ENCODE peak calls at places on chromosome 19, in four cellular contexts. T is fibroblast of the aortic adventitia, L is astrocyte of the spinal cord, M is tibial nerve. Q is an unnamed sample.

GRCh38 chr19:55626350-55626749 is 2.0 kb upstream of the ZNF784 start:
- DNase-seq in L (no peak), T (no peak), M (no peak), Q (no peak)

GRCh38 chr19:55080121-55080914 is 4.6 kb downstream of the EPS8L1 start:
- DNase-seq in L (peak), M (no peak), T (peak), Q (no peak)

GRCh38 chr19:5001547-5002131 is 32.7 kb downstream of the KDM4B start:
- DNase-seq in T (peak), M (no peak), L (peak), Q (no peak)

GRCh38 chr19:18060472-18060871 is 26.3 kb downstream of the IL12RB1 start:
- DNase-seq in T (no peak), M (no peak), L (no peak), Q (no peak)

GRCh38 chr19:27746691-27747380 is 1466.1 kb downstream of the UQCRFS1 start:
- DNase-seq in T (peak), L (no peak), M (no peak), Q (no peak)

GRCh38 chr19:40596608-40597328 is 4.4 kb upstream of the LTBP4 start:
- DNase-seq in L (peak), T (peak), M (no peak), Q (no peak)

GRCh38 chr19:1467512-1468273 is 11.3 kb downstream of the C19orf25 start:
- DNase-seq in L (no peak), M (no peak), T (no peak), Q (no peak)

GRCh38 chr19:38251564-38252051 is 4.6 kb downstream of the PPP1R14A start:
- DNase-seq in L (no peak), M (no peak), T (no peak), Q (no peak)

GRCh38 chr19:21705393-21705792 is 62.0 kb downstream of the ZNF100 start:
- DNase-seq in T (no peak), M (no peak), L (no peak), Q (no peak)

GRCh38 chr19:28883241-28883693 is 329.7 kb downstream of the UQCRFS1 start:
- DNase-seq in M (no peak), T (peak), L (no peak), Q (peak)

GRCh38 chr19:6833166-6833790 is 54.1 kb upstream of the ADGRE1 start:
- DNase-seq in L (no peak), M (no peak), T (no peak), Q (no peak)

GRCh38 chr19:366951-367350 is 22.4 kb upstream of the MIER2 start:
- DNase-seq in M (no peak), T (no peak), L (no peak), Q (no peak)

GRCh38 chr19:41997121-41997850 is 3.3 kb upstream of the ATP1A3 start:
- DNase-seq in L (peak), T (peak), M (no peak), Q (no peak)

GRCh38 chr19:13082192-13083007 is 20.3 kb downstream of the LYL1 start:
- DNase-seq in M (no peak), L (peak), T (peak), Q (no peak)

GRCh38 chr19:41696402-41697197 is 8.5 kb upstream of the CEACAM7 start:
- DNase-seq in L (no peak), T (no peak), M (no peak), Q (no peak)

GRCh38 chr19:58262922-58263296 is 15.8 kb upstream of the ZNF8 start:
- DNase-seq in M (no peak), L (no peak), T (no peak), Q (no peak)

GRCh38 chr19:43809762-43810696 is 7.8 kb upstream of the LYPD5 start:
- DNase-seq in M (no peak), L (peak), T (peak), Q (no peak)

GRCh38 chr19:5094768-5095567 is 126.1 kb downstream of the KDM4B start:
- DNase-seq in L (no peak), M (no peak), T (no peak), Q (no peak)

GRCh38 chr19:36421749-36422481 is 3.5 kb upstream of the ZFP82 start:
- DNase-seq in L (peak), T (no peak), M (no peak), Q (no peak)

GRCh38 chr19:38223617-38224013 is 407 bp downstream of the DPF1 start:
- DNase-seq in L (no peak), T (no peak), M (no peak), Q (no peak)

GRCh38 chr19:40374084-40374483 is 15.9 kb downstream of the HIPK4 start:
- DNase-seq in T (no peak), M (no peak), L (no peak), Q (no peak)

GRCh38 chr19:18697680-18698079 is 14.2 kb downstream of the CRTC1 start:
- DNase-seq in M (no peak), L (no peak), T (no peak), Q (no peak)

GRCh38 chr19:40502647-40503046 is 35.8 kb downstream of the SPTBN4 start:
- DNase-seq in L (no peak), M (no peak), T (no peak), Q (no peak)

DNA sequence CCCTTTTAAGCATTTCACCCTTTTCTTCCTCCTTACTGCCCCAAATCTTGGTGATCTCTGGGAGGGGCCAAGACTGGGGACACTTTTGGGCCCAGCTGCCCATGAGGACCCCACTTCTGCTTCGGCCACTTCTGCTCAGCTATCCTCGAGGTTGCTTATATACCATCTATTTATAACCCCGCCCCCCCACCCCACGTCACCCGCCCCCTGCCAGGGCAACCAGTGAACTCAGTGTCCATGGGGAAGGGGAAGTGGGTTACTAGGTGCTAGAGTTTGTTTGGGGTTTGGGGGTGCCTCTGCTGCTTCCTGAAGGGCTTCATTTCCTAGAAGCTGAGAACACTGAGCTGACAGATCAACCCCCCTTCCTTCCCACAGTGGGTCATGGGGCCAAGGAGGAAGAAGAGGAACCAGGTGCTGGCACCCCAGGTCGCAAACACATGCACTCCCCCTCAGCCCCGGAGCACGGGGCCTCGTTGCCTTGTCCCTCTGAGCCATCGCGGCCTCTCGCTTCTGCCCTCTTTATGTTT is 6.1 kb upstream of the ADGRE5 start:
- DNase-seq in T (no peak), L (no peak), M (no peak), Q (no peak)
- H3K4me3 ChIP-seq in T (no peak), L (no peak), M (no peak), Q (no peak)

GRCh38 chr19:45472557-45473365 is 5.0 kb downstream of the FOSB start:
- DNase-seq in T (no peak), L (peak), M (no peak), Q (no peak)
- H3K4me3 ChIP-seq in T (no peak), L (peak), M (no peak), Q (peak)

DNA sequence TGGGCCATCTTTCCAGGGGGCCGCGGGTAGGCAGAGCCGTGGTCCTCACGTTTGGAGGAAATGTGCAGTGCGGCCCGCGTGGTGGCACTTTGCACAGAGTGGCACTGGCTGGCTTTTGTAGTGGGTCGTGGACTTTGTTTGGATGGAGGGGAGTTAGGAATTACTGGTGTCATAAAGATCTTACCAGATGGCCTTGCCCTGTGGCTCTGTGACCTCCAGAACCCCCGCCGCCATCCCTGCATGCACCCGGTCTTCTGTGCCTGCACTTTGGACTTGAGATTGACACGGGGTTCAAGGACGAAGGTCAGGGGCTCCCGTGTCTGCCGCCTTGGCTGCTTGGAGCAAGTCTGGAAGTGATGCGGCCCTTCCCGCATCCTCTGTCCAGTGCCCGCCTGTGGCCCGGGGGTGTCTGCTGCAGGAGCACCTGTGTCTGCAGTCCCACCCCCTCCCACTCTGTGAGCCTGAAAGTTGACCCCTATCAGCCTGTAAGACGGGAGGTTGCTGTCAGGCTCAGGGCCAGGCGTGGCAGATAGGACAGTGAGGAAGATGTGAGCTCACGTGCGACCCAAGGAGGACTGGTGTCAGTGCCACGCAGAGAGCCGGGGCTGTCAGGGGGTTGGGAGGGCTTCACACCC is 2.2 kb downstream of the GNA11 start:
- DNase-seq in L (no peak), M (no peak), T (no peak), Q (no peak)
- H3K4me3 ChIP-seq in L (peak), M (peak), T (peak), Q (peak)

DNA sequence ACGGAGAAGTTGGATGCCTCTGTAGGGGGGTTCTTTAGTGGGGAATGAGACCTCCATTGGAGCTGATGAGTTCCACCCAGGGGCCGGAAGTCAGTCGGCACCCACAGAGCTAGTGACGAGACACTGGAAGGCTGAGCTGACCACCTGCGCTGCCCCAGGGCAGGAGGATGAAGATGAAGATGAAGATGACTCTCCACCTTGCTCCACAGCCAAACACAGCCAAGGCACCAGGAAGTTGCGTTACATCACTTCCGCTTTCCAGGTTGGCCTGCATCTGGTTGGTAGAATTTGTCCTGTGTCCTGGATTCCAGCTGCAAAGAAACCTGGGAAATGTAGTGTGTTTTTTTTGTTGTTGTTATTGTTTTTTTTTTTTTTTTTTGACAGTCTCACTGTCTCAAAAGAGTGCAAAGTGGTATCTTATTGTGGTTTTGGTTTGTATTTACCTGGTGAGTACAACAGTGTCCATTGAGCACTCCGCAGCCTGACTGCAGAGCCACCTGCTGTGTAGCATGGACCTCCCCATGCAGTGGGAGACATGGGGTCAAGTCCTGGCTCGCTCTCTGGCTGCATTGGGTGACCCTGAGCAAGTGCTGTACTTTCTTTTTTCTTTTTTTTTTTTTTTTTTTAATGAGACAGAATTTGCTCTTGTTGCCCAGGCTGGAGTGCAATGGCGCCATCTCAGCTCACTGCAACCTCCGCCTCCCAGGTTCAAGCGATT is 1.9 kb downstream of the TBC1D17 start:
- DNase-seq in M (no peak), T (no peak), L (no peak), Q (no peak)
- H3K4me3 ChIP-seq in M (no peak), T (no peak), L (no peak), Q (no peak)

DNA sequence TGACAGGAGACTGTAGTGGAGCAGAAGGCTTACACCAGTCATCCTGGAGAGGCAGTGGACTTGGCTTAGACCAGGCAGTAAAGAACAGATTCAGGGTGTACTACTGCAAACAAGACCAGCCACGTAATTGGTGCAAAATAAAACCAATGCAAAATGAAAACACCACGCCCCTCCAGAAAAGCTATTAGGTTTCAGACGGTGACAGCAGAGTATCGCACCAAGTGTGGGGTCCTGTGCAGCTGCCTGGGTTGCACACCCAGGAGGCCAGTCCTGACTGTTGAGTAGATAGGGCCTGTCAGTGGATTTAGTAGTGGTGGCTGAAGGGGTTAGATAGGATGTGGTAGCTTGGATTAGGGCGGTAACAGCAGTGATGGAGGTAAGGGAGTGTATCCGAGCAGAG is 5.4 kb upstream of the PRKACA start:
- DNase-seq in L (no peak), M (no peak), T (no peak), Q (no peak)
- H3K4me3 ChIP-seq in L (no peak), M (no peak), T (no peak), Q (no peak)

DNA sequence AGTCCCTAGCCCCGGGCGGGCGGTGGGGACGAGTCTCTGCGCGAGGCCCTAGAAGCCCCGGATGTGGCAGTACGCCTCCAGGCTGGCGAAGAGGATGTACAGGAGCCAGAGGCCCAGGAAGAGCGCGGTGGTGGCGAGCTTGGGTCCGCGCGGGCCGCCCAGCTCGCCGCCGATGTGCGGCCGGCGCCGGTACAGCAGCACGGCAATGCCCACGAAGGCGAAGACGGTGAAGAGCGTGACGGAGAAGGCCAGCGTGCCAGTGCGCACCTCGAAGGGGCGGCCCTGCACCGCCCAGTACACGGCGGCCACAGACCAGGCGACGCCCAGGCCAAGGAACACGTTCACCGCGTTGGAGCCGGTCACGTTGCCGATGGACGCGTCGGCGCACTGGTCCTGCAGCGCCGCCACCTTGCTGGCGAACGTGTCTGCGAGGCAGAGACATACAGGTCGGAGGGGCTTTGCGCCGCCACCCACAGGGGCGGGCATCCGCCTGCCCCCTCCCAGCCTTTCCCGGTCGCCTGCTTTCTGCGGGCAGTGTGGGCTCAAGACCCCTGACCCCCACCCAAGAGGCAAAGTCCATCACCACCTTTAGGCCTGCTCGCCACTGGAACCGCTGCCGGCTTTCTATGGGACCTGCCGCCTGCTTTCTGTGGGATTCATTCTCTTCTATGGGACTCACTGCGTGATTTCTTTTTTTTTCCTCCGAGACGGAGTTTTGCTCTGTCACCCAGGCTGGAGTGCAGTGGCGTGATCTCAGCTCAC is 10.9 kb upstream of the MEIS3 start:
- DNase-seq in L (peak), M (peak), T (peak), Q (no peak)
- H3K4me3 ChIP-seq in L (no peak), M (no peak), T (peak), Q (peak)

GRCh38 chr19:52991484-52991883 is 22.2 kb upstream of the ERVV-1 start:
- DNase-seq in M (no peak), L (peak), T (peak), Q (peak)

GRCh38 chr19:52995711-52996110 is 18.0 kb upstream of the ERVV-1 start:
- DNase-seq in T (no peak), L (no peak), M (no peak), Q (no peak)

GRCh38 chr19:52993342-52994178 is 20.2 kb upstream of the ERVV-1 start:
- DNase-seq in L (peak), M (peak), T (peak), Q (peak)

GRCh38 chr19:52991021-52991420 is 22.7 kb upstream of the ERVV-1 start:
- DNase-seq in T (no peak), L (no peak), M (no peak), Q (no peak)

DNA sequence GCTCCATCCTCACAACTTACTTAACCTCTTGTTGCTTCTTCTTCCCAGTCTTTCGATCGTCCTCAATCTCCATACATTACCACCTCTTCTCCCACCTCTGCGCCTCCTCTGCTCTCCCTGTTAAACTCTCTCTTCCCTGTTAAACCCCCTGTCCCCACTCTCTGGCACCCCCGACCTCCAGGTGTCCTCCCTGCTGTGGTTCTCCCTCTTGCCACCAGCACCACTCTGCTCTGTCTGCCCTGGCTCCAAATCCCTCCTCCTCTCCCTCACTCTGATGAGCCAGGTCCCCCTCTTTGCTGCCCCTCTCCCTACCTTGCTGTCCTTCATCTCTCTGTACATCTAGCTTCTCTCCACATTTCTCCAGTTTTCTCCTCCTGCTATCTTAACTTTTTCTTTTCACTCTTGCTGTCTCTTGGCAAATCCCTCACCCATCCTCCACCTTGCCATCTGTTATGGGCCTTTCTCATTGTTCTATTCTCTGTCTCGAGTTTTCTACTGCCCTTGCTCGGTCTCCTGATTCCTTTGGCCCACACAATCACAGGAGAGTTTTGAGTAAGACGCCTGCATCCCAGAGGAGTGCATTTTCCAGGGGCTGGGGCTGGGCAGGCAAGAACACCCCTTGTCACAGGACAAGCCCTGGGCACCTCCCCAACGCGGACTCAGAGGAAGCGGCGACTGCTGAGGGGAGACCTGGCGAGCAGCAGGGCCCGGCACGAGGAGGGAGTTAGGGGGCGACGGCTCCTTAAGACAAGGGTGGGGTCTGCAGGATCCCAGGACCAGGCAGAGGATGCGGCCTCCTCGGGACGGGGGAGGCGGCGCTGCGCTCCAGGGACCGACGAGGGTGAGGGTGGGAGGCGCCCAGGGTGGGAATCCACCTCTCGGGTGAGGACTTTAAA is 21.4 kb upstream of the ERVV-1 start:
- DNase-seq in L (peak), T (peak), M (no peak), Q (no peak)
- H3K4me3 ChIP-seq in L (peak), T (peak), M (peak), Q (peak)

GRCh38 chr19:46408611-46409039 is 4.7 kb downstream of the CCDC8 start:
- DNase-seq in T (peak), L (peak), M (no peak), Q (no peak)

GRCh38 chr19:46402725-46403124 is 10.6 kb downstream of the CCDC8 start:
- DNase-seq in L (no peak), T (no peak), M (no peak), Q (no peak)

GRCh38 chr19:46407891-46408426 is 5.4 kb downstream of the CCDC8 start:
- DNase-seq in T (no peak), L (no peak), M (no peak), Q (no peak)

GRCh38 chr19:46404039-46404883 is 9.1 kb downstream of the CCDC8 start:
- DNase-seq in M (no peak), L (peak), T (peak), Q (no peak)

DNA sequence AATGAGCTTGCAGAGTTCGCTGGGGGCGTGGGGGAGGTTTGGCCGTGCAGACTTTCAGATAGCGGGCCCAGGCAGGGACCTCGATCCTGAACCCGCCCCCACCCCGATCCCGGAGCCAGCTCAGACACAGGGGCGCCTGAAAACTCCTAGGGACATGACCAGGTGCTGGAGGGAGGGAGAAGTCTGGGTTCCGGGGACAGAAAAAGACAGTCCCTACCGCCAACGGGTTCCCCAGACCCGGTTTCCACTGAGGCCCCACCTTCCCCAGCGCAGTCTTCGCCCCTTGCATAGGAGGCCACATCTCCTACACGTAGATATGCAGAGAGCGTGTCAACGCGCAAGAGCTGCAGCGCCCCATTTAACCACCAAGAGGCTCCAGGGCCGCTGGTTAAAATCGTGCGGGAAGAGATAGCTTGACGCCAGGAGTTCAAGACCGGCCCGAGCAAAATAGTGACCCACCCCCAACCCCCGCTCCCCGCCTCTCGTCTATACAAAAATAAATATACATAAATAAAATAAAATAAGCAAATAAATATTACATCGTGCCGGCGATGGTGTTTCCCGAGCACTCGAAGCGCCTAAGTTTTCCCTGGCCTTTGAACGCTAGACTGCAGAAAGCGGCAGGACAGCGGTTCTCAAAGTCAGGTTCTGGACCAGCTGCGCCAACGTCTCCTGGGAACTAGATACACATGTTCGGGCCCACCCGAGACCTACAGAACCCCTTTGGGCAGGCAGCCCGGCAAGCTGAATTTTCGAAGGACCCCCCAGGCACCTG is 8.3 kb downstream of the CCDC8 start:
- DNase-seq in T (peak), M (no peak), L (no peak), Q (no peak)
- H3K4me3 ChIP-seq in T (no peak), M (no peak), L (no peak), Q (peak)

Q was measured in skeletal muscle cell.